ENCODE peak calls at places on chromosomes 2 and 18, in eight cellular contexts. R is T follicular helper cell; A is amniotic stem cell; T is NCI-H510A treated with DMSO at 0.1 percent for 48 hours; K is activated effector memory CD4-positive, alpha-beta T cell treated with anti-CD3 and anti-CD28 coated beads, Interleukin-2, amount 50 U/mL, for 16 hours; V is iris pigment epithelial cell; E is hippocampal formation; L is NCI-H446 treated with DMSO at 0.1 percent for 48 hours. D is an unnamed sample.

GRCh38 chr2:190791347-190791982 is 89.2 kb upstream of the GLS start:
- DNase-seq in T (no peak), A (no peak), E (no peak), L (peak), V (peak), K (peak), R (no peak), D (peak)

GRCh38 chr2:185796758-185797157 is 58.2 kb downstream of the FSIP2 start:
- DNase-seq in R (no peak), L (no peak), V (no peak), T (no peak), K (no peak), A (no peak), E (no peak), D (no peak)

GRCh38 chr2:223587301-223587700 is 14.9 kb downstream of the SCG2 start:
- DNase-seq in L (no peak), T (no peak), E (no peak), R (no peak), K (no peak), V (no peak), A (no peak), D (no peak)

GRCh38 chr2:142870516-142870915 is 6.9 kb upstream of the KYNU start:
- DNase-seq in E (no peak), R (no peak), K (no peak), V (peak), A (no peak), L (no peak), T (no peak), D (no peak)

GRCh38 chr2:218006741-218007140 is 3.9 kb upstream of the TNS1 start:
- DNase-seq in T (no peak), R (no peak), V (peak), A (no peak), K (no peak), L (no peak), E (no peak), D (no peak)

GRCh38 chr2:101152195-101153076 is 1.3 kb upstream of the TBC1D8 start:
- DNase-seq in A (no peak), K (peak), E (peak), L (no peak), V (peak), R (no peak), T (peak), D (peak)

GRCh38 chr2:234240917-234241316 is 190.4 kb downstream of the SPP2 start:
- DNase-seq in L (no peak), E (no peak), T (no peak), V (peak), A (no peak), R (no peak), K (no peak), D (no peak)

GRCh38 chr2:10333966-10334365 is 31.3 kb downstream of the HPCAL1 start:
- DNase-seq in V (no peak), E (no peak), A (no peak), L (no peak), K (no peak), T (no peak), R (no peak), D (no peak)

GRCh38 chr18:58581265-58581664 is 47.6 kb downstream of the ALPK2 start:
- DNase-seq in T (no peak), K (no peak), A (peak), L (no peak), V (peak), E (no peak), R (no peak), D (no peak)

GRCh38 chr18:67583621-67584020 is 67.1 kb upstream of the DSEL start:
- DNase-seq in T (no peak), K (no peak), V (peak), E (no peak), R (no peak), A (no peak), L (no peak), D (no peak)

GRCh38 chr2:621303-622099 is 55.7 kb downstream of the TMEM18 start:
- DNase-seq in L (no peak), E (no peak), K (no peak), A (no peak), R (no peak), V (no peak), T (no peak), D (no peak)

GRCh38 chr2:132670961-132671781 is 1.2 kb upstream of the LYPD1 start:
- DNase-seq in A (no peak), K (no peak), V (peak), L (no peak), R (no peak), E (no peak), T (no peak), D (no peak)

GRCh38 chr2:105454801-105455485 is 56.1 kb upstream of the FHL2 start:
- DNase-seq in E (no peak), A (peak), R (no peak), T (no peak), V (peak), K (no peak), L (peak), D (peak)

GRCh38 chr2:159111346-159111922 is 143.0 kb downstream of the TANC1 start:
- DNase-seq in E (peak), K (no peak), T (peak), V (no peak), R (no peak), L (no peak), A (no peak), D (no peak)

GRCh38 chr18:10234281-10234680 is 220.2 kb upstream of the APCDD1 start:
- DNase-seq in T (no peak), E (no peak), V (no peak), R (no peak), L (no peak), A (no peak), K (no peak), D (no peak)

GRCh38 chr2:161303535-161304050 is 4.6 kb upstream of the PSMD14 start:
- DNase-seq in T (no peak), L (no peak), K (no peak), V (no peak), R (no peak), E (no peak), A (no peak), D (no peak)

GRCh38 chr2:67259581-67260347 is 137.4 kb upstream of the ETAA1 start:
- DNase-seq in L (peak), E (no peak), V (peak), T (peak), A (peak), R (no peak), K (no peak), D (no peak)

GRCh38 chr18:61606759-61607158 is 273.5 kb downstream of the CDH20 start:
- DNase-seq in E (no peak), R (no peak), V (peak), K (no peak), L (peak), T (no peak), A (peak), D (peak)

GRCh38 chr2:23418490-23418911 is 33.5 kb downstream of the KLHL29 start:
- DNase-seq in K (no peak), A (peak), E (no peak), R (no peak), V (peak), T (no peak), L (no peak), D (no peak)

GRCh38 chr18:65817178-65817577 is 66.4 kb downstream of the CDH7 start:
- DNase-seq in V (no peak), E (no peak), T (no peak), A (no peak), R (no peak), L (no peak), K (no peak), D (no peak)